ENCODE peak calls at places on chromosomes 12 and 14, in seven cellular contexts. T, U, Z, H, G, J and B are unnamed samples.

GRCh38 chr12:4477133-4477532 is 31.5 kb upstream of the FGF6 start:
- DNase-seq in T (peak), U (no peak), Z (peak), H (peak), G (no peak), J (no peak), B (no peak)

GRCh38 chr12:46149905-46150304 is 118.9 kb downstream of the SLC38A1 start:
- DNase-seq in T (no peak), U (no peak), Z (no peak), H (no peak), G (no peak), J (no peak), B (no peak)

GRCh38 chr12:121786441-121786825 is 7.1 kb downstream of the RHOF start:
- DNase-seq in T (peak), U (peak), Z (peak), H (peak), G (no peak), J (no peak), B (no peak)

GRCh38 chr12:69490920-69491643 is 20.9 kb downstream of the FRS2 start:
- DNase-seq in T (no peak), U (no peak), Z (no peak), H (no peak), G (no peak), J (no peak), B (no peak)

GRCh38 chr12:50112456-50113218 is 601 bp downstream of the COX14 start:
- DNase-seq in T (no peak), U (peak), Z (no peak), H (no peak), G (no peak), J (no peak), B (no peak)

GRCh38 chr12:49793620-49794019 is 34.6 kb downstream of the NCKAP5L start:
- DNase-seq in T (no peak), U (no peak), Z (no peak), H (no peak), G (no peak), J (no peak), B (no peak)

GRCh38 chr12:32501835-32502333 is 102.5 kb downstream of the FGD4 start:
- DNase-seq in T (peak), U (peak), Z (peak), H (peak), G (peak), J (no peak), B (no peak)

GRCh38 chr14:90649096-90649495 is 167.1 kb downstream of the TTC7B start:
- DNase-seq in T (peak), U (no peak), Z (no peak), H (no peak), G (peak), J (peak), B (no peak)

GRCh38 chr12:11949738-11950403 is 120.9 kb upstream of the BCL2L14 start:
- DNase-seq in T (no peak), U (no peak), Z (no peak), H (no peak), G (no peak), J (no peak), B (no peak)

GRCh38 chr14:100526632-100527031 is 60.6 kb downstream of the BEGAIN start:
- DNase-seq in T (no peak), U (no peak), Z (no peak), H (no peak), G (no peak), J (no peak), B (no peak)

GRCh38 chr14:45426685-45427282 is 173.8 kb upstream of the MIS18BP1 start:
- DNase-seq in T (peak), U (peak), Z (peak), H (peak), G (peak), J (peak), B (peak)

GRCh38 chr14:63192085-63192484 is 12.2 kb upstream of the RHOJ start:
- DNase-seq in T (peak), U (no peak), Z (peak), H (no peak), G (no peak), J (no peak), B (no peak)

GRCh38 chr14:95547626-95548327 is 12.9 kb downstream of the GLRX5 start:
- DNase-seq in T (peak), U (no peak), Z (peak), H (no peak), G (peak), J (no peak), B (no peak)

GRCh38 chr12:131963381-131963780 is 13.6 kb downstream of the EP400 start:
- DNase-seq in T (no peak), U (no peak), Z (no peak), H (no peak), G (peak), J (no peak), B (no peak)

GRCh38 chr12:62646566-62646965 is 179.9 kb downstream of the MON2 start:
- DNase-seq in T (no peak), U (no peak), Z (no peak), H (no peak), G (no peak), J (no peak), B (no peak)

GRCh38 chr14:56686416-56686815 is 106.8 kb downstream of the TMEM260 start:
- DNase-seq in T (no peak), U (no peak), Z (peak), H (peak), G (peak), J (no peak), B (no peak)

GRCh38 chr12:91958816-91959215 is 186.8 kb downstream of the BTG1 start:
- DNase-seq in T (peak), U (peak), Z (peak), H (no peak), G (no peak), J (no peak), B (no peak)

GRCh38 chr12:54356951-54357356 is 7.3 kb downstream of the GPR84 start:
- DNase-seq in T (no peak), U (no peak), Z (no peak), H (no peak), G (peak), J (no peak), B (no peak)

GRCh38 chr12:104733717-104734175 is 224.3 kb downstream of the SLC41A2 start:
- DNase-seq in T (peak), U (no peak), Z (no peak), H (peak), G (peak), J (no peak), B (peak)

GRCh38 chr14:74358176-74358829 is 10.0 kb downstream of the VRTN start:
- DNase-seq in T (no peak), U (no peak), Z (no peak), H (no peak), G (no peak), J (no peak), B (no peak)

GRCh38 chr12:22415342-22416309 is 81.1 kb upstream of the ST8SIA1 start:
- DNase-seq in T (peak), U (no peak), Z (peak), H (peak), G (no peak), J (peak), B (no peak)

GRCh38 chr12:50110127-50110761 is 1.8 kb upstream of the COX14 start:
- DNase-seq in T (no peak), U (peak), Z (no peak), H (peak), G (no peak), J (no peak), B (peak)

GRCh38 chr12:3704512-3705348 is 48.2 kb downstream of the CRACR2A start:
- DNase-seq in T (peak), U (no peak), Z (no peak), H (no peak), G (no peak), J (no peak), B (peak)

GRCh38 chr14:22836301-22837058 is at the start of gene MMP14:
- DNase-seq in T (peak), U (no peak), Z (peak), H (peak), G (peak), J (peak), B (peak)

GRCh38 chr14:101730626-101731186 is 30.8 kb upstream of the PPP2R5C start:
- DNase-seq in T (no peak), U (no peak), Z (no peak), H (no peak), G (no peak), J (no peak), B (no peak)

GRCh38 chr12:131604146-131604844 is 106.6 kb upstream of the SFSWAP start:
- DNase-seq in T (no peak), U (no peak), Z (no peak), H (no peak), G (no peak), J (no peak), B (peak)

GRCh38 chr12:115866909-115867525 is 410.5 kb downstream of the MED13L start:
- DNase-seq in T (no peak), U (no peak), Z (peak), H (no peak), G (peak), J (no peak), B (no peak)
- TF ChIP-seq CTCF in T (no peak), U (peak), Z (peak), H (no peak), G (peak), J (no peak), B (peak)

GRCh38 chr12:10873374-10873773 is 10.7 kb downstream of the PRH1 start:
- DNase-seq in T (peak), U (no peak), Z (no peak), H (no peak), G (peak), J (no peak), B (no peak)

DNA sequence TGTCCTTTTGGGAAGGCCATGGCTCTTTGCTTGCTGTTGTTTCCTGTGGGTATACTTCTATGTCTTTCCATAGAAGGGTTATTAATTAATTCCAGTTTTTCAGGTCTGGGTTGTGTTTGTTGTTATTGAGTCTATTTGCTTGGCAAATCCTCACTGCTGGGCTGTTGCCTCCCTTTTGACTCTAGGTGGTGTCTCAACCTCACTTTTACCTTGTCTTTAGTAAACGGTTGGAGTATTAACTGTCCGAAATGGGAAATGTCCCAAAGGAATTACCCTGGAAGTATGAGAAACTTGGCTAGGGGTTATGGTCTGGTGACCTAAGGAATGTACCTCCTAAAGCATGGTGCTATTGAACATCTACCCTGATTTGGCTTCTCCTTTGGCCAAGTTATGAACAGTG is 16.7 kb downstream of the PRH1 start:
- DNase-seq in T (peak), U (no peak), Z (peak), H (no peak), G (peak), J (no peak), B (no peak)
- TF ChIP-seq CTCF in T (no peak), U (peak), Z (peak), H (no peak), G (peak), J (peak), B (peak)

DNA sequence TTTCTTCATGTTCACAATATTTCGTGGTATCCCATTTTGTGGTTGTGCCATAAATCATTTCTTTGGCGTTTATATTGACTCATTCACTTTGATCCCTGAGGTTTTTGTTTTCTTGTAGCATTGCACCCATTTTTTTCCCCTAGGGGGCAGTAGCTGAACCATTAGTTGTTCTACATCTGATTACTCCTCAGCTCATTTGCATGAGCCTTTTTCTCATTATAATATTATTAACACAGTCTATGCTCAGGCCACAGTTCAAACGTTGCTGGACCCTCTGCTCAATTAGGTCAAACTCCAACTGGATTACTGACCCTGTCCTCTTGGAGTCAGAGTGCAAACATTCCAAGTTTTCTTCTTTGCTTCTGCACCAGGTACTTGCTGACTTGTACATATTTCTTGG is 475.4 kb upstream of the SEL1L start:
- DNase-seq in T (no peak), U (no peak), Z (no peak), H (peak), G (peak), J (no peak), B (no peak)
- TF ChIP-seq CTCF in T (peak), U (no peak), Z (no peak), H (peak), G (peak), J (no peak), B (no peak)

DNA sequence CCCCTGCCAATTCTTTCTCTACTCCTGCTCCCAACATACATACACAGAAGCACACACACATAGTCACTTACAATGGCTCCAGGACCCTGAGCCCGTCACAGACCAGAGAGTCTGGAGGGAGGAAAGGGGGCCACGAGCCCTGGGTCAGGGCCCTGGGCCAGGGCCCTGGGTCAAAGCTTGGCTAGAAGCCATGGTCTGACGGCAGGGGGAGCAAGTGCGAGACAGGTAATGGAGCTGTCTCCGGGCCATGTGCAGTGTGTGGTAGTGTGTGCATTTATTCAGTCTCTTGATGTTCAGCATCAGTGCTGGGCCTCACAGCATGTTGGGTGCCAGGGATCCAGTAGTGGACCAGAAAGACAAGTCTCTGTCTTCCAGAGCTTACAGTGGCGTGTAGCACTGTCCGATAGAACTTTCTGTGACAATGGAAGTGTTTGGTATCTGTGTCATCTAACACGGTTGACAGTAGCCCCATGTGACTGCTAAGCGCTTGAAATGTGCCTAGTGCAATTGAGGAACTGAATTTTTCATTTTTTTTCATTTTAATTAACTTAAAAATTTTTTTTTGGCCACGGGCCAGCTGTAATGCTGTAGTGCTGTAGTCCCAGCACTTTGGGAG is 4.2 kb upstream of the RABGGTA start:
- DNase-seq in T (no peak), U (no peak), Z (no peak), H (no peak), G (peak), J (no peak), B (no peak)
- TF ChIP-seq CTCF in T (no peak), U (no peak), Z (no peak), H (no peak), G (peak), J (no peak), B (no peak)

DNA sequence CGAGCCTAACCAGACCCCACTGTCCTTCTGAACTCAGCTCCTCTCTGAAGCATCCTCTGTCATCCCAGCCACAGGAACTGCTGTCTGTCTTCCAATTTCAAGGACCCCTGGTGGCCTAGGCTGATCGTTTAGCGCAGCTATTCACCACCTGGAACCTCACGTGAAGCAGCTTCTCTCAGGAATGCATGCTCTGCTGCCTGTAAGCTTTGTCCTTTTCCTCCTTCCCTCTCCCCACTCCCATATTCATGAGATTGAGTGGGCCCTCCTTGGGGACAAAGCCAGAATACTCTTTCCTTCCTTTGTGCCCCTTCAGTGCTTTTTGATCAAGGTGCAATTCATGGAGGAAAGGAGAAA is 17.2 kb downstream of the DPF3 start:
- DNase-seq in T (no peak), U (no peak), Z (no peak), H (no peak), G (peak), J (no peak), B (no peak)
- TF ChIP-seq CTCF in T (no peak), U (no peak), Z (no peak), H (no peak), G (no peak), J (no peak), B (no peak)

GRCh38 chr14:106208794-106209193 is 682.4 kb downstream of the TMEM121 start:
- DNase-seq in T (no peak), U (no peak), Z (no peak), H (no peak), G (no peak), J (no peak), B (no peak)

GRCh38 chr14:106211489-106211888 is 685.1 kb downstream of the TMEM121 start:
- DNase-seq in T (no peak), U (no peak), Z (no peak), H (no peak), G (no peak), J (no peak), B (no peak)

GRCh38 chr14:106207316-106207715 is 680.9 kb downstream of the TMEM121 start:
- DNase-seq in T (no peak), U (no peak), Z (no peak), H (no peak), G (no peak), J (no peak), B (no peak)

GRCh38 chr14:106209745-106210144 is 683.4 kb downstream of the TMEM121 start:
- DNase-seq in T (no peak), U (no peak), Z (no peak), H (no peak), G (no peak), J (no peak), B (no peak)

GRCh38 chr14:106210650-106211049 is 684.3 kb downstream of the TMEM121 start:
- DNase-seq in T (no peak), U (no peak), Z (no peak), H (peak), G (no peak), J (no peak), B (peak)
- TF ChIP-seq CTCF in T (no peak), U (no peak), Z (no peak), H (no peak), G (no peak), J (no peak), B (peak)

GRCh38 chr12:124647316-124647715 is 79.9 kb upstream of the NCOR2 start:
- DNase-seq in T (no peak), U (no peak), Z (no peak), H (no peak), G (no peak), J (no peak), B (no peak)
- TF ChIP-seq CTCF in T (no peak), U (no peak), Z (no peak), H (no peak), G (no peak), J (no peak), B (no peak)

DNA sequence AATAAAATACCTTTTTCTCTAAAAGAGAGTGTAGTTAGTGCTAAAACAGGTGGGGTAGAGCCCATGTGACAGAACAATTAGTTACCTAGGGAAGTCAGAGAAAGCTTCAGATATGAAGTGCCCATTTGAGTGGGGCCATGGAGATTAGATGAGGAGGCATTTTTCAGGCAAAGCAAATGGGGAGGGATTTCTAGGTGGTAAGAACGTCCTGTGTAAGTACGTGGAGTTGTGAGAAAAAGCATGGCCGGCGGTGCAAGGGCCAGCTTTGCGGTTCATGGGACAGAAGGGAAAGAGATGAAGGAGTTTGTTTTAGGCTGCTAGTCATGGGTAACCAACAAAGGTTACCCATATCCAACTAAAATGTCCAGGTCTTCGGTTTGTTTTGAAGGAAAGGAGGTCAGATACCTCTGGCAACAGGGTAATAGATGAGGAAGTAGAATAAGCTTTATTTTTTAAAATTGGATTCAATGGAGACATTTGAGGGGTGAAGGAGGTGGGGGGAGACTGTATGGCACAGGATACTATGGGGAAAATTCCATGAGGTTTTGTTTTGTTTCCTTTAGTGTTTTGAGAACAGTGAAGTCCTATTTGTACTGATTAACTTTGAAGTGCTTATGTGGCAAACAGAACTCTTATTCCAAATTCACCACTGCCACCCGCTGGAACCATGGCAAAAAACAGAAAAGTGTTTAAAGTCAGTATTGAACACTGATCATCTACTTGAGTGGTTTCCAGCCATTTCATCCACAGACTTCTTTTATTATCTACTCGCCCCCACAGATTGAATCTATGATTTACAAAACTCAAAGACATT is 10.0 kb upstream of the SNRPF start:
- DNase-seq in T (peak), U (peak), Z (peak), H (peak), G (peak), J (no peak), B (no peak)
- TF ChIP-seq CTCF in T (peak), U (peak), Z (peak), H (peak), G (peak), J (peak), B (peak)